ENCODE peak calls at places on chromosomes 4 and X, in seven cellular contexts. S is stimulated activated CD8-positive, alpha-beta memory T cell treated with anti-CD3 and anti-CD28 coated beads, Interleukin-4, amount 100 ng/mL, for 24 hours; E is activated naive CD8-positive, alpha-beta T cell treated with anti-CD3 and anti-CD28 coated beads, Interleukin-2, amount 50 U/mL, for 24 hours; H is pancreas; G is activated CD4-positive, alpha-beta T cell treated with anti-CD3 and anti-CD28 coated beads for 1 hour; N is Calu3; Q is astrocyte of the spinal cord. V is an unnamed sample.

GRCh38 chrX:2488621-2489285 is 12.0 kb downstream of the DHRSX start:
- DNase-seq in S (no peak), E (no peak), H (no peak), G (no peak), N (no peak), Q (no peak), V (no peak)

GRCh38 chr4:118683513-118683912 is 1.7 kb upstream of the METTL14 start:
- DNase-seq in S (no peak), E (no peak), H (no peak), G (no peak), N (no peak), Q (no peak), V (no peak)

GRCh38 chr4:164514765-164515164 is 239.2 kb upstream of the SMIM31 start:
- DNase-seq in S (no peak), E (no peak), H (no peak), G (no peak), N (no peak), Q (no peak), V (no peak)

GRCh38 chr4:22607382-22607781 is 85.4 kb upstream of the GBA3 start:
- DNase-seq in S (peak; percentile 11), E (peak; percentile 24), H (peak; percentile 72), G (peak; percentile 15), N (peak; percentile 66), Q (peak; percentile 24), V (peak; percentile 29)

GRCh38 chr4:142129931-142130330 is 493.5 kb downstream of the IL15 start:
- DNase-seq in S (no peak), E (no peak), H (no peak), G (no peak), N (no peak), Q (no peak), V (no peak)

GRCh38 chr4:22485751-22486150 is 30.1 kb downstream of the ADGRA3 start:
- DNase-seq in S (no peak), E (no peak), H (no peak), G (no peak), N (no peak), Q (peak; percentile 80), V (no peak)

GRCh38 chr4:173213296-173213695 is 44.7 kb downstream of the GALNT7 start:
- DNase-seq in S (no peak), E (no peak), H (no peak), G (no peak), N (no peak), Q (no peak), V (no peak)

GRCh38 chrX:427812-428725 is 41.4 kb upstream of the PPP2R3B start:
- DNase-seq in S (no peak), E (peak; percentile 21), H (no peak), G (no peak), N (no peak), Q (no peak), V (no peak)

GRCh38 chrX:2699959-2700358 is 8.9 kb downstream of the CD99 start:
- DNase-seq in S (no peak), E (no peak), H (no peak), G (no peak), N (no peak), Q (no peak), V (no peak)

GRCh38 chrX:68147848-68148247 is 285.4 kb downstream of the OPHN1 start:
- DNase-seq in S (no peak), E (no peak), H (no peak), G (no peak), N (no peak), Q (no peak), V (no peak)

GRCh38 chr4:73413294-73413755 is 9.2 kb downstream of the ALB start:
- DNase-seq in S (no peak), E (no peak), H (no peak), G (no peak), N (no peak), Q (no peak), V (no peak)

GRCh38 chrX:129678176-129678880 is 23.6 kb upstream of the APLN start:
- DNase-seq in S (peak; percentile 19), E (peak; percentile 49), H (peak; percentile 66), G (peak; percentile 20), N (peak; percentile 82), Q (no peak), V (peak; percentile 22)

GRCh38 chrX:109533631-109534030 is 3.0 kb upstream of the NXT2 start:
- DNase-seq in S (no peak), E (no peak), H (peak; percentile 38), G (no peak), N (no peak), Q (no peak), V (peak; percentile 81)

GRCh38 chr4:38160487-38161207 is 200.4 kb downstream of the PTTG2 start:
- DNase-seq in S (no peak), E (peak; percentile 27), H (peak; percentile 73), G (peak; percentile 25), N (peak; percentile 62), Q (peak; percentile 93), V (peak; percentile 91)

GRCh38 chr4:118973295-118973694 is 84.6 kb downstream of the SYNPO2 start:
- DNase-seq in S (no peak), E (no peak), H (no peak), G (no peak), N (no peak), Q (peak; percentile 46), V (no peak)

GRCh38 chr4:109434007-109434792 is 585 bp downstream of the SEC24B start:
- DNase-seq in S (no peak), E (peak; percentile 34), H (peak; percentile 39), G (no peak), N (no peak), Q (peak; percentile 42), V (peak; percentile 57)

GRCh38 chrX:129495941-129496340 is 27.3 kb downstream of the SMARCA1 start:
- DNase-seq in S (no peak), E (no peak), H (no peak), G (no peak), N (no peak), Q (peak; percentile 36), V (no peak)

GRCh38 chr4:17762705-17763104 is 18.7 kb downstream of the FAM184B start:
- DNase-seq in S (no peak), E (no peak), H (no peak), G (no peak), N (no peak), Q (peak; percentile 22), V (no peak)

GRCh38 chr4:74335341-74336019 is 27.2 kb downstream of the EPGN start:
- DNase-seq in S (no peak), E (no peak), H (no peak), G (no peak), N (no peak), Q (no peak), V (no peak)

GRCh38 chr4:151806511-151806927 is 45.7 kb upstream of the GATB start:
- DNase-seq in S (no peak), E (no peak), H (no peak), G (no peak), N (no peak), Q (peak; percentile 84), V (no peak)

GRCh38 chrX:51420610-51421009 is 75.8 kb downstream of the NUDT11 start:
- DNase-seq in S (no peak), E (peak; percentile 5), H (peak; percentile 19), G (no peak), N (peak; percentile 25), Q (peak; percentile 47), V (peak; percentile 13)

V was measured in endothelial cell of umbilical vein.